ENCODE peak calls at places on chromosomes 3 and 15, in ten cellular contexts. One of them, this sample, is unnamed.

GRCh38 chr3:154864947-154865346 is 215.2 kb upstream of the MME start:
- DNase-seq in bronchial epithelial cell: no peak
- DNase-seq in adrenal gland: no peak
- DNase-seq in RWPE1: no peak
- DNase-seq in fibroblast of lung: peak
- DNase-seq in cardiac fibroblast: no peak
- DNase-seq in Calu3: no peak
- DNase-seq in BE2C: no peak
- DNase-seq in fibroblast of villous mesenchyme: peak
- DNase-seq in endothelial cell: no peak
- DNase-seq in this sample: no peak

GRCh38 chr3:99627062-99627826 is 11.2 kb upstream of the COL8A1 start:
- DNase-seq in RWPE1: peak
- DNase-seq in adrenal gland: no peak
- DNase-seq in BE2C: no peak
- DNase-seq in Calu3: no peak
- DNase-seq in fibroblast of lung: no peak
- DNase-seq in bronchial epithelial cell: peak
- DNase-seq in cardiac fibroblast: no peak
- DNase-seq in fibroblast of villous mesenchyme: no peak
- DNase-seq in endothelial cell: no peak
- DNase-seq in this sample: no peak

GRCh38 chr15:64044315-64045105 is 1.8 kb downstream of the DAPK2 start:
- DNase-seq in adrenal gland: no peak
- DNase-seq in fibroblast of lung: no peak
- DNase-seq in fibroblast of villous mesenchyme: no peak
- DNase-seq in bronchial epithelial cell: no peak
- DNase-seq in BE2C: no peak
- DNase-seq in RWPE1: no peak
- DNase-seq in endothelial cell: no peak
- DNase-seq in cardiac fibroblast: no peak
- DNase-seq in Calu3: no peak
- DNase-seq in this sample: no peak

GRCh38 chr15:100787567-100787941 is 92.1 kb upstream of the ALDH1A3 start:
- DNase-seq in RWPE1: no peak
- DNase-seq in cardiac fibroblast: no peak
- DNase-seq in Calu3: no peak
- DNase-seq in fibroblast of lung: no peak
- DNase-seq in fibroblast of villous mesenchyme: no peak
- DNase-seq in adrenal gland: peak
- DNase-seq in bronchial epithelial cell: no peak
- DNase-seq in BE2C: no peak
- DNase-seq in endothelial cell: no peak
- DNase-seq in this sample: peak

GRCh38 chr3:21524113-21524512 is 226.9 kb downstream of the ZNF385D start:
- DNase-seq in adrenal gland: no peak
- DNase-seq in Calu3: no peak
- DNase-seq in fibroblast of villous mesenchyme: peak
- DNase-seq in RWPE1: no peak
- DNase-seq in bronchial epithelial cell: no peak
- DNase-seq in endothelial cell: no peak
- DNase-seq in fibroblast of lung: no peak
- DNase-seq in BE2C: no peak
- DNase-seq in cardiac fibroblast: no peak
- DNase-seq in this sample: no peak

GRCh38 chr3:126142652-126143051 is 37.7 kb downstream of the ALDH1L1 start:
- DNase-seq in fibroblast of lung: no peak
- DNase-seq in BE2C: no peak
- DNase-seq in RWPE1: no peak
- DNase-seq in bronchial epithelial cell: no peak
- DNase-seq in adrenal gland: no peak
- DNase-seq in Calu3: no peak
- DNase-seq in endothelial cell: no peak
- DNase-seq in fibroblast of villous mesenchyme: no peak
- DNase-seq in cardiac fibroblast: no peak
- DNase-seq in this sample: no peak

GRCh38 chr3:46693897-46694235 is 387 bp upstream of the ALS2CL start:
- DNase-seq in bronchial epithelial cell: no peak
- DNase-seq in fibroblast of lung: no peak
- DNase-seq in fibroblast of villous mesenchyme: no peak
- DNase-seq in endothelial cell: no peak
- DNase-seq in RWPE1: no peak
- DNase-seq in Calu3: no peak
- DNase-seq in BE2C: no peak
- DNase-seq in cardiac fibroblast: no peak
- DNase-seq in adrenal gland: peak
- DNase-seq in this sample: no peak

GRCh38 chr15:69042531-69042930 is 28.0 kb downstream of the NOX5 start:
- DNase-seq in fibroblast of villous mesenchyme: no peak
- DNase-seq in RWPE1: no peak
- DNase-seq in adrenal gland: no peak
- DNase-seq in endothelial cell: no peak
- DNase-seq in bronchial epithelial cell: no peak
- DNase-seq in Calu3: no peak
- DNase-seq in fibroblast of lung: no peak
- DNase-seq in BE2C: no peak
- DNase-seq in cardiac fibroblast: no peak
- DNase-seq in this sample: no peak

GRCh38 chr3:120350431-120350941 is 1.3 kb upstream of the LRRC58 start:
- DNase-seq in fibroblast of lung: peak
- DNase-seq in adrenal gland: peak
- DNase-seq in bronchial epithelial cell: peak
- DNase-seq in fibroblast of villous mesenchyme: peak
- DNase-seq in cardiac fibroblast: peak
- DNase-seq in RWPE1: peak
- DNase-seq in Calu3: peak
- DNase-seq in endothelial cell: no peak
- DNase-seq in BE2C: peak
- DNase-seq in this sample: no peak

GRCh38 chr3:186683996-186684395 is 18.2 kb downstream of the HRG start:
- DNase-seq in BE2C: no peak
- DNase-seq in cardiac fibroblast: no peak
- DNase-seq in adrenal gland: no peak
- DNase-seq in fibroblast of villous mesenchyme: no peak
- DNase-seq in Calu3: no peak
- DNase-seq in endothelial cell: no peak
- DNase-seq in bronchial epithelial cell: no peak
- DNase-seq in fibroblast of lung: no peak
- DNase-seq in RWPE1: no peak
- DNase-seq in this sample: no peak

GRCh38 chr15:39530446-39531342 is 50.2 kb upstream of the THBS1 start:
- DNase-seq in adrenal gland: peak
- DNase-seq in fibroblast of lung: peak
- DNase-seq in Calu3: no peak
- DNase-seq in BE2C: no peak
- DNase-seq in cardiac fibroblast: peak
- DNase-seq in endothelial cell: no peak
- DNase-seq in fibroblast of villous mesenchyme: peak
- DNase-seq in RWPE1: no peak
- DNase-seq in bronchial epithelial cell: peak
- DNase-seq in this sample: no peak

GRCh38 chr3:194642769-194643168 is 9.6 kb upstream of the TMEM44 start:
- DNase-seq in cardiac fibroblast: no peak
- DNase-seq in BE2C: no peak
- DNase-seq in adrenal gland: no peak
- DNase-seq in bronchial epithelial cell: no peak
- DNase-seq in fibroblast of villous mesenchyme: no peak
- DNase-seq in endothelial cell: no peak
- DNase-seq in fibroblast of lung: no peak
- DNase-seq in Calu3: no peak
- DNase-seq in RWPE1: no peak
- DNase-seq in this sample: no peak

GRCh38 chr3:194395767-194396527 is 3.1 kb downstream of the GP5 start:
- DNase-seq in cardiac fibroblast: no peak
- DNase-seq in RWPE1: no peak
- DNase-seq in fibroblast of lung: peak
- DNase-seq in fibroblast of villous mesenchyme: peak
- DNase-seq in bronchial epithelial cell: no peak
- DNase-seq in BE2C: no peak
- DNase-seq in adrenal gland: no peak
- DNase-seq in Calu3: no peak
- DNase-seq in endothelial cell: no peak
- DNase-seq in this sample: no peak

GRCh38 chr15:76347507-76348055 is 11.0 kb downstream of the ISL2 start:
- DNase-seq in fibroblast of lung: no peak
- DNase-seq in adrenal gland: no peak
- DNase-seq in Calu3: no peak
- DNase-seq in fibroblast of villous mesenchyme: no peak
- DNase-seq in RWPE1: no peak
- DNase-seq in endothelial cell: no peak
- DNase-seq in bronchial epithelial cell: no peak
- DNase-seq in BE2C: no peak
- DNase-seq in cardiac fibroblast: no peak
- DNase-seq in this sample: no peak

GRCh38 chr3:161560006-161560637 is 63.5 kb downstream of the OTOL1 start:
- DNase-seq in Calu3: peak
- DNase-seq in fibroblast of lung: peak
- DNase-seq in cardiac fibroblast: peak
- DNase-seq in bronchial epithelial cell: peak
- DNase-seq in fibroblast of villous mesenchyme: peak
- DNase-seq in endothelial cell: peak
- DNase-seq in RWPE1: peak
- DNase-seq in adrenal gland: peak
- DNase-seq in BE2C: peak
- DNase-seq in this sample: no peak

GRCh38 chr15:31098953-31099740 is 2.4 kb downstream of the TRPM1 start:
- DNase-seq in bronchial epithelial cell: no peak
- DNase-seq in fibroblast of villous mesenchyme: no peak
- DNase-seq in BE2C: no peak
- DNase-seq in endothelial cell: no peak
- DNase-seq in Calu3: no peak
- DNase-seq in cardiac fibroblast: no peak
- DNase-seq in RWPE1: no peak
- DNase-seq in fibroblast of lung: no peak
- DNase-seq in adrenal gland: no peak
- DNase-seq in this sample: no peak
- TF ChIP-seq CTCF in bronchial epithelial cell: no peak
- TF ChIP-seq CTCF in fibroblast of villous mesenchyme: no peak
- TF ChIP-seq CTCF in BE2C: no peak
- TF ChIP-seq CTCF in endothelial cell: no peak
- TF ChIP-seq CTCF in Calu3: no peak
- TF ChIP-seq CTCF in cardiac fibroblast: no peak
- TF ChIP-seq CTCF in RWPE1: no peak
- TF ChIP-seq CTCF in fibroblast of lung: no peak
- TF ChIP-seq CTCF in adrenal gland: no peak
- TF ChIP-seq CTCF in this sample: peak

DNA sequence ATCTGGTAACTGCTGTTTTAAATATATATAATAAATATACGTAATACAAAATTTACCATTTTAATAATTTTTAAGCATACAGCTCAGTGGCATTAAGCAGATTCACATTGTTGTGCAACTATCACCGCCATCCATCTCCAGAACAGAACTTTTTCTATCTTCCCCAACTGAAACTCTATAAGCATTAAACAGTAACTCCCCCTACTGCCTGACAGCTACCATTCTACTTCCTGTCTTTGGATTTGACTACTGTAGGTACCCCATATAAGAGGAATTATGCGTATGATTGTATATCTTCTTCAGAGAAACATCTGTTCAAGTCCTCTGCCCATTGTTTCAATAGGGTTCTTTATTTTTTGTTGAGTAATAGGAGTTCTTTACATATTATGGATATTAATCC is 36.8 kb downstream of the EID1 start:
- DNase-seq in fibroblast of lung: no peak
- DNase-seq in adrenal gland: no peak
- DNase-seq in cardiac fibroblast: no peak
- DNase-seq in Calu3: no peak
- DNase-seq in endothelial cell: no peak
- DNase-seq in RWPE1: no peak
- DNase-seq in BE2C: no peak
- DNase-seq in fibroblast of villous mesenchyme: no peak
- DNase-seq in bronchial epithelial cell: no peak
- DNase-seq in this sample: no peak
- TF ChIP-seq CTCF in fibroblast of lung: no peak
- TF ChIP-seq CTCF in adrenal gland: no peak
- TF ChIP-seq CTCF in cardiac fibroblast: no peak
- TF ChIP-seq CTCF in Calu3: no peak
- TF ChIP-seq CTCF in endothelial cell: no peak
- TF ChIP-seq CTCF in RWPE1: no peak
- TF ChIP-seq CTCF in BE2C: peak
- TF ChIP-seq CTCF in fibroblast of villous mesenchyme: peak
- TF ChIP-seq CTCF in bronchial epithelial cell: no peak
- TF ChIP-seq CTCF in this sample: peak

GRCh38 chr15:92953569-92953968 is 53.4 kb downstream of the CHD2 start:
- DNase-seq in endothelial cell: no peak
- DNase-seq in fibroblast of villous mesenchyme: no peak
- DNase-seq in fibroblast of lung: no peak
- DNase-seq in bronchial epithelial cell: no peak
- DNase-seq in cardiac fibroblast: no peak
- DNase-seq in RWPE1: no peak
- DNase-seq in Calu3: no peak
- DNase-seq in BE2C: no peak
- DNase-seq in adrenal gland: no peak
- DNase-seq in this sample: no peak

GRCh38 chr15:92952451-92952850 is 52.3 kb downstream of the CHD2 start:
- DNase-seq in adrenal gland: no peak
- DNase-seq in cardiac fibroblast: no peak
- DNase-seq in endothelial cell: no peak
- DNase-seq in BE2C: no peak
- DNase-seq in RWPE1: no peak
- DNase-seq in fibroblast of lung: no peak
- DNase-seq in bronchial epithelial cell: no peak
- DNase-seq in fibroblast of villous mesenchyme: no peak
- DNase-seq in Calu3: no peak
- DNase-seq in this sample: no peak

GRCh38 chr15:92953997-92954396 is 53.9 kb downstream of the CHD2 start:
- DNase-seq in BE2C: no peak
- DNase-seq in Calu3: no peak
- DNase-seq in fibroblast of villous mesenchyme: no peak
- DNase-seq in bronchial epithelial cell: no peak
- DNase-seq in fibroblast of lung: no peak
- DNase-seq in cardiac fibroblast: no peak
- DNase-seq in RWPE1: no peak
- DNase-seq in endothelial cell: no peak
- DNase-seq in adrenal gland: no peak
- DNase-seq in this sample: no peak

GRCh38 chr15:92955706-92956105 is 55.6 kb downstream of the CHD2 start:
- DNase-seq in fibroblast of villous mesenchyme: no peak
- DNase-seq in adrenal gland: no peak
- DNase-seq in bronchial epithelial cell: no peak
- DNase-seq in endothelial cell: no peak
- DNase-seq in BE2C: no peak
- DNase-seq in fibroblast of lung: no peak
- DNase-seq in RWPE1: no peak
- DNase-seq in cardiac fibroblast: no peak
- DNase-seq in Calu3: no peak
- DNase-seq in this sample: no peak

GRCh38 chr15:92954578-92954977 is 54.5 kb downstream of the CHD2 start:
- DNase-seq in BE2C: peak
- DNase-seq in bronchial epithelial cell: no peak
- DNase-seq in Calu3: peak
- DNase-seq in RWPE1: no peak
- DNase-seq in fibroblast of villous mesenchyme: no peak
- DNase-seq in adrenal gland: no peak
- DNase-seq in endothelial cell: no peak
- DNase-seq in fibroblast of lung: no peak
- DNase-seq in cardiac fibroblast: no peak
- DNase-seq in this sample: no peak
- TF ChIP-seq CTCF in BE2C: peak
- TF ChIP-seq CTCF in bronchial epithelial cell: peak
- TF ChIP-seq CTCF in Calu3: peak
- TF ChIP-seq CTCF in RWPE1: no peak
- TF ChIP-seq CTCF in fibroblast of villous mesenchyme: peak
- TF ChIP-seq CTCF in adrenal gland: no peak
- TF ChIP-seq CTCF in endothelial cell: peak
- TF ChIP-seq CTCF in fibroblast of lung: no peak
- TF ChIP-seq CTCF in cardiac fibroblast: peak
- TF ChIP-seq CTCF in this sample: peak

GRCh38 chr3:33030802-33031201 is 66.1 kb downstream of the GLB1 start:
- DNase-seq in bronchial epithelial cell: no peak
- DNase-seq in fibroblast of lung: no peak
- DNase-seq in cardiac fibroblast: no peak
- DNase-seq in adrenal gland: no peak
- DNase-seq in RWPE1: no peak
- DNase-seq in endothelial cell: no peak
- DNase-seq in fibroblast of villous mesenchyme: no peak
- DNase-seq in BE2C: no peak
- DNase-seq in Calu3: no peak
- DNase-seq in this sample: no peak
- TF ChIP-seq CTCF in bronchial epithelial cell: no peak
- TF ChIP-seq CTCF in fibroblast of lung: no peak
- TF ChIP-seq CTCF in cardiac fibroblast: no peak
- TF ChIP-seq CTCF in adrenal gland: no peak
- TF ChIP-seq CTCF in RWPE1: no peak
- TF ChIP-seq CTCF in endothelial cell: no peak
- TF ChIP-seq CTCF in fibroblast of villous mesenchyme: no peak
- TF ChIP-seq CTCF in BE2C: no peak
- TF ChIP-seq CTCF in Calu3: no peak
- TF ChIP-seq CTCF in this sample: no peak